ENCODE peak calls at places on chromosomes 4 and X, in seven cellular contexts. One of them, this sample, is unnamed.

GRCh38 chrX:72576161-72576896 is 3.7 kb upstream of the HDAC8 start:
- DNase-seq in activated T-cell treated with anti-CD3 and anti-CD28 coated beads for 48 hours: no peak
- DNase-seq in activated CD8-positive, alpha-beta T cell treated with anti-CD3 and anti-CD28 coated beads, Interleukin-2, amount 10 ng/mL, durations not matched to agents 7 days and 5 days: no peak
- DNase-seq in tibial nerve: peak
- DNase-seq in MCF 10A: peak
- DNase-seq in T1000: no peak
- DNase-seq in left cardiac atrium: no peak
- DNase-seq in this sample: no peak

GRCh38 chrX:40010550-40011364 is 87.0 kb downstream of the BCOR start:
- DNase-seq in T1000: no peak
- DNase-seq in left cardiac atrium: no peak
- DNase-seq in activated T-cell treated with anti-CD3 and anti-CD28 coated beads for 48 hours: no peak
- DNase-seq in activated CD8-positive, alpha-beta T cell treated with anti-CD3 and anti-CD28 coated beads, Interleukin-2, amount 10 ng/mL, durations not matched to agents 7 days and 5 days: peak
- DNase-seq in MCF 10A: no peak
- DNase-seq in tibial nerve: no peak
- DNase-seq in this sample: no peak

GRCh38 chr4:41719417-41719816 is 29.1 kb downstream of the PHOX2B start:
- DNase-seq in left cardiac atrium: no peak
- DNase-seq in T1000: no peak
- DNase-seq in activated T-cell treated with anti-CD3 and anti-CD28 coated beads for 48 hours: no peak
- DNase-seq in tibial nerve: no peak
- DNase-seq in MCF 10A: peak
- DNase-seq in activated CD8-positive, alpha-beta T cell treated with anti-CD3 and anti-CD28 coated beads, Interleukin-2, amount 10 ng/mL, durations not matched to agents 7 days and 5 days: no peak
- DNase-seq in this sample: no peak

GRCh38 chrX:10085223-10085622 is 71.6 kb upstream of the CLCN4 start:
- DNase-seq in T1000: no peak
- DNase-seq in left cardiac atrium: no peak
- DNase-seq in MCF 10A: peak
- DNase-seq in activated T-cell treated with anti-CD3 and anti-CD28 coated beads for 48 hours: no peak
- DNase-seq in tibial nerve: no peak
- DNase-seq in activated CD8-positive, alpha-beta T cell treated with anti-CD3 and anti-CD28 coated beads, Interleukin-2, amount 10 ng/mL, durations not matched to agents 7 days and 5 days: peak
- DNase-seq in this sample: no peak

GRCh38 chrX:70444326-70445196 is at the start of gene DLG3:
- DNase-seq in activated CD8-positive, alpha-beta T cell treated with anti-CD3 and anti-CD28 coated beads, Interleukin-2, amount 10 ng/mL, durations not matched to agents 7 days and 5 days: no peak
- DNase-seq in MCF 10A: peak
- DNase-seq in activated T-cell treated with anti-CD3 and anti-CD28 coated beads for 48 hours: no peak
- DNase-seq in left cardiac atrium: no peak
- DNase-seq in tibial nerve: no peak
- DNase-seq in T1000: peak
- DNase-seq in this sample: peak

GRCh38 chr4:88185916-88186315 is 27.5 kb upstream of the ABCG2 start:
- DNase-seq in activated CD8-positive, alpha-beta T cell treated with anti-CD3 and anti-CD28 coated beads, Interleukin-2, amount 10 ng/mL, durations not matched to agents 7 days and 5 days: no peak
- DNase-seq in T1000: no peak
- DNase-seq in left cardiac atrium: no peak
- DNase-seq in MCF 10A: no peak
- DNase-seq in activated T-cell treated with anti-CD3 and anti-CD28 coated beads for 48 hours: no peak
- DNase-seq in tibial nerve: no peak
- DNase-seq in this sample: no peak

GRCh38 chr4:86587016-86587713 is 7.0 kb upstream of the PTPN13 start:
- DNase-seq in T1000: no peak
- DNase-seq in left cardiac atrium: no peak
- DNase-seq in MCF 10A: no peak
- DNase-seq in activated T-cell treated with anti-CD3 and anti-CD28 coated beads for 48 hours: no peak
- DNase-seq in activated CD8-positive, alpha-beta T cell treated with anti-CD3 and anti-CD28 coated beads, Interleukin-2, amount 10 ng/mL, durations not matched to agents 7 days and 5 days: no peak
- DNase-seq in tibial nerve: no peak
- DNase-seq in this sample: peak

GRCh38 chr4:99029852-99030251 is 34.3 kb downstream of the METAP1 start:
- DNase-seq in activated CD8-positive, alpha-beta T cell treated with anti-CD3 and anti-CD28 coated beads, Interleukin-2, amount 10 ng/mL, durations not matched to agents 7 days and 5 days: no peak
- DNase-seq in left cardiac atrium: no peak
- DNase-seq in tibial nerve: no peak
- DNase-seq in MCF 10A: no peak
- DNase-seq in activated T-cell treated with anti-CD3 and anti-CD28 coated beads for 48 hours: no peak
- DNase-seq in T1000: no peak
- DNase-seq in this sample: no peak

GRCh38 chrX:40318796-40319195 is 221.0 kb upstream of the BCOR start:
- DNase-seq in T1000: no peak
- DNase-seq in activated T-cell treated with anti-CD3 and anti-CD28 coated beads for 48 hours: no peak
- DNase-seq in left cardiac atrium: no peak
- DNase-seq in tibial nerve: no peak
- DNase-seq in MCF 10A: no peak
- DNase-seq in activated CD8-positive, alpha-beta T cell treated with anti-CD3 and anti-CD28 coated beads, Interleukin-2, amount 10 ng/mL, durations not matched to agents 7 days and 5 days: no peak
- DNase-seq in this sample: no peak

GRCh38 chrX:41142130-41142529 is 56.9 kb downstream of the USP9X start:
- DNase-seq in activated CD8-positive, alpha-beta T cell treated with anti-CD3 and anti-CD28 coated beads, Interleukin-2, amount 10 ng/mL, durations not matched to agents 7 days and 5 days: no peak
- DNase-seq in tibial nerve: no peak
- DNase-seq in MCF 10A: peak
- DNase-seq in activated T-cell treated with anti-CD3 and anti-CD28 coated beads for 48 hours: no peak
- DNase-seq in T1000: no peak
- DNase-seq in left cardiac atrium: no peak
- DNase-seq in this sample: no peak

GRCh38 chr4:134691915-134692314 is 490.3 kb upstream of the PABPC4L start:
- DNase-seq in activated CD8-positive, alpha-beta T cell treated with anti-CD3 and anti-CD28 coated beads, Interleukin-2, amount 10 ng/mL, durations not matched to agents 7 days and 5 days: no peak
- DNase-seq in tibial nerve: no peak
- DNase-seq in T1000: no peak
- DNase-seq in activated T-cell treated with anti-CD3 and anti-CD28 coated beads for 48 hours: no peak
- DNase-seq in MCF 10A: no peak
- DNase-seq in left cardiac atrium: no peak
- DNase-seq in this sample: no peak

GRCh38 chr4:155134136-155134535 is 74.3 kb upstream of the NPY2R start:
- DNase-seq in activated CD8-positive, alpha-beta T cell treated with anti-CD3 and anti-CD28 coated beads, Interleukin-2, amount 10 ng/mL, durations not matched to agents 7 days and 5 days: no peak
- DNase-seq in tibial nerve: no peak
- DNase-seq in activated T-cell treated with anti-CD3 and anti-CD28 coated beads for 48 hours: no peak
- DNase-seq in left cardiac atrium: no peak
- DNase-seq in MCF 10A: no peak
- DNase-seq in T1000: no peak
- DNase-seq in this sample: no peak

GRCh38 chrX:153689654-153690465 is 2.1 kb downstream of the SLC6A8 start:
- DNase-seq in tibial nerve: no peak
- DNase-seq in activated T-cell treated with anti-CD3 and anti-CD28 coated beads for 48 hours: no peak
- DNase-seq in left cardiac atrium: no peak
- DNase-seq in activated CD8-positive, alpha-beta T cell treated with anti-CD3 and anti-CD28 coated beads, Interleukin-2, amount 10 ng/mL, durations not matched to agents 7 days and 5 days: no peak
- DNase-seq in MCF 10A: peak
- DNase-seq in T1000: no peak
- DNase-seq in this sample: no peak

GRCh38 chrX:67342138-67342537 is 201.7 kb upstream of the AR start:
- DNase-seq in activated CD8-positive, alpha-beta T cell treated with anti-CD3 and anti-CD28 coated beads, Interleukin-2, amount 10 ng/mL, durations not matched to agents 7 days and 5 days: no peak
- DNase-seq in T1000: no peak
- DNase-seq in activated T-cell treated with anti-CD3 and anti-CD28 coated beads for 48 hours: no peak
- DNase-seq in left cardiac atrium: no peak
- DNase-seq in tibial nerve: no peak
- DNase-seq in MCF 10A: no peak
- DNase-seq in this sample: no peak

GRCh38 chr4:78691971-78692814 is 84.0 kb upstream of the BMP2K start:
- DNase-seq in T1000: no peak
- DNase-seq in activated T-cell treated with anti-CD3 and anti-CD28 coated beads for 48 hours: no peak
- DNase-seq in activated CD8-positive, alpha-beta T cell treated with anti-CD3 and anti-CD28 coated beads, Interleukin-2, amount 10 ng/mL, durations not matched to agents 7 days and 5 days: no peak
- DNase-seq in MCF 10A: no peak
- DNase-seq in tibial nerve: no peak
- DNase-seq in left cardiac atrium: no peak
- DNase-seq in this sample: peak

GRCh38 chr4:80197132-80197573 is at the start of gene PRDM8:
- DNase-seq in activated CD8-positive, alpha-beta T cell treated with anti-CD3 and anti-CD28 coated beads, Interleukin-2, amount 10 ng/mL, durations not matched to agents 7 days and 5 days: no peak
- DNase-seq in T1000: no peak
- DNase-seq in tibial nerve: no peak
- DNase-seq in MCF 10A: no peak
- DNase-seq in activated T-cell treated with anti-CD3 and anti-CD28 coated beads for 48 hours: no peak
- DNase-seq in left cardiac atrium: no peak
- DNase-seq in this sample: no peak

GRCh38 chr4:45241976-45242375 is 515.6 kb upstream of the GNPDA2 start:
- DNase-seq in tibial nerve: no peak
- DNase-seq in MCF 10A: peak
- DNase-seq in activated CD8-positive, alpha-beta T cell treated with anti-CD3 and anti-CD28 coated beads, Interleukin-2, amount 10 ng/mL, durations not matched to agents 7 days and 5 days: no peak
- DNase-seq in T1000: no peak
- DNase-seq in activated T-cell treated with anti-CD3 and anti-CD28 coated beads for 48 hours: no peak
- DNase-seq in left cardiac atrium: no peak
- DNase-seq in this sample: no peak

GRCh38 chr4:17694552-17694951 is 80.1 kb downstream of the MED28 start:
- DNase-seq in activated CD8-positive, alpha-beta T cell treated with anti-CD3 and anti-CD28 coated beads, Interleukin-2, amount 10 ng/mL, durations not matched to agents 7 days and 5 days: no peak
- DNase-seq in activated T-cell treated with anti-CD3 and anti-CD28 coated beads for 48 hours: no peak
- DNase-seq in MCF 10A: no peak
- DNase-seq in T1000: no peak
- DNase-seq in tibial nerve: no peak
- DNase-seq in left cardiac atrium: no peak
- DNase-seq in this sample: no peak

GRCh38 chr4:120331486-120332281 is 265.0 kb upstream of the MAD2L1 start:
- DNase-seq in left cardiac atrium: no peak
- DNase-seq in tibial nerve: no peak
- DNase-seq in activated T-cell treated with anti-CD3 and anti-CD28 coated beads for 48 hours: no peak
- DNase-seq in MCF 10A: peak
- DNase-seq in T1000: no peak
- DNase-seq in activated CD8-positive, alpha-beta T cell treated with anti-CD3 and anti-CD28 coated beads, Interleukin-2, amount 10 ng/mL, durations not matched to agents 7 days and 5 days: no peak
- DNase-seq in this sample: no peak

GRCh38 chr4:18214656-18215055 is 193.1 kb upstream of the LCORL start:
- DNase-seq in tibial nerve: no peak
- DNase-seq in MCF 10A: peak
- DNase-seq in T1000: no peak
- DNase-seq in activated T-cell treated with anti-CD3 and anti-CD28 coated beads for 48 hours: no peak
- DNase-seq in activated CD8-positive, alpha-beta T cell treated with anti-CD3 and anti-CD28 coated beads, Interleukin-2, amount 10 ng/mL, durations not matched to agents 7 days and 5 days: no peak
- DNase-seq in left cardiac atrium: no peak
- DNase-seq in this sample: peak

GRCh38 chr4:114598191-114599121 is at the start of gene UGT8:
- DNase-seq in left cardiac atrium: peak
- DNase-seq in activated CD8-positive, alpha-beta T cell treated with anti-CD3 and anti-CD28 coated beads, Interleukin-2, amount 10 ng/mL, durations not matched to agents 7 days and 5 days: peak
- DNase-seq in T1000: peak
- DNase-seq in tibial nerve: no peak
- DNase-seq in MCF 10A: peak
- DNase-seq in activated T-cell treated with anti-CD3 and anti-CD28 coated beads for 48 hours: peak
- DNase-seq in this sample: peak

GRCh38 chr4:43132010-43132582 is 239.6 kb downstream of the GRXCR1 start:
- DNase-seq in activated CD8-positive, alpha-beta T cell treated with anti-CD3 and anti-CD28 coated beads, Interleukin-2, amount 10 ng/mL, durations not matched to agents 7 days and 5 days: peak
- DNase-seq in T1000: peak
- DNase-seq in left cardiac atrium: peak
- DNase-seq in tibial nerve: no peak
- DNase-seq in MCF 10A: peak
- DNase-seq in activated T-cell treated with anti-CD3 and anti-CD28 coated beads for 48 hours: peak
- DNase-seq in this sample: peak

GRCh38 chr4:184553891-184554290 is 79.5 kb upstream of the IRF2 start:
- DNase-seq in MCF 10A: no peak
- DNase-seq in left cardiac atrium: no peak
- DNase-seq in tibial nerve: no peak
- DNase-seq in T1000: no peak
- DNase-seq in activated T-cell treated with anti-CD3 and anti-CD28 coated beads for 48 hours: no peak
- DNase-seq in activated CD8-positive, alpha-beta T cell treated with anti-CD3 and anti-CD28 coated beads, Interleukin-2, amount 10 ng/mL, durations not matched to agents 7 days and 5 days: no peak
- DNase-seq in this sample: no peak

GRCh38 chr4:91283726-91284125 is 1020.0 kb upstream of the GRID2 start:
- DNase-seq in MCF 10A: no peak
- DNase-seq in activated CD8-positive, alpha-beta T cell treated with anti-CD3 and anti-CD28 coated beads, Interleukin-2, amount 10 ng/mL, durations not matched to agents 7 days and 5 days: no peak
- DNase-seq in T1000: no peak
- DNase-seq in tibial nerve: no peak
- DNase-seq in activated T-cell treated with anti-CD3 and anti-CD28 coated beads for 48 hours: no peak
- DNase-seq in left cardiac atrium: no peak
- DNase-seq in this sample: no peak

GRCh38 chr4:7161721-7162214 is 30.6 kb upstream of the SORCS2 start:
- DNase-seq in activated CD8-positive, alpha-beta T cell treated with anti-CD3 and anti-CD28 coated beads, Interleukin-2, amount 10 ng/mL, durations not matched to agents 7 days and 5 days: no peak
- DNase-seq in tibial nerve: peak
- DNase-seq in activated T-cell treated with anti-CD3 and anti-CD28 coated beads for 48 hours: no peak
- DNase-seq in MCF 10A: no peak
- DNase-seq in left cardiac atrium: no peak
- DNase-seq in T1000: no peak
- DNase-seq in this sample: no peak

GRCh38 chrX:52346462-52347165 is 22.2 kb upstream of the XAGE2 start:
- DNase-seq in activated CD8-positive, alpha-beta T cell treated with anti-CD3 and anti-CD28 coated beads, Interleukin-2, amount 10 ng/mL, durations not matched to agents 7 days and 5 days: no peak
- DNase-seq in T1000: peak
- DNase-seq in MCF 10A: peak
- DNase-seq in activated T-cell treated with anti-CD3 and anti-CD28 coated beads for 48 hours: peak
- DNase-seq in tibial nerve: no peak
- DNase-seq in left cardiac atrium: no peak
- DNase-seq in this sample: no peak

GRCh38 chr4:140851032-140851636 is 94.9 kb upstream of the TBC1D9 start:
- DNase-seq in left cardiac atrium: no peak
- DNase-seq in tibial nerve: peak
- DNase-seq in activated CD8-positive, alpha-beta T cell treated with anti-CD3 and anti-CD28 coated beads, Interleukin-2, amount 10 ng/mL, durations not matched to agents 7 days and 5 days: peak
- DNase-seq in MCF 10A: peak
- DNase-seq in T1000: peak
- DNase-seq in activated T-cell treated with anti-CD3 and anti-CD28 coated beads for 48 hours: no peak
- DNase-seq in this sample: peak

GRCh38 chr4:47122592-47123291 is 91.4 kb downstream of the GABRB1 start:
- DNase-seq in left cardiac atrium: peak
- DNase-seq in MCF 10A: peak
- DNase-seq in activated T-cell treated with anti-CD3 and anti-CD28 coated beads for 48 hours: peak
- DNase-seq in activated CD8-positive, alpha-beta T cell treated with anti-CD3 and anti-CD28 coated beads, Interleukin-2, amount 10 ng/mL, durations not matched to agents 7 days and 5 days: peak
- DNase-seq in T1000: peak
- DNase-seq in tibial nerve: peak
- DNase-seq in this sample: peak

GRCh38 chr4:53916431-53916889 is 147.9 kb downstream of the CHIC2 start:
- DNase-seq in T1000: no peak
- DNase-seq in activated T-cell treated with anti-CD3 and anti-CD28 coated beads for 48 hours: no peak
- DNase-seq in left cardiac atrium: no peak
- DNase-seq in tibial nerve: no peak
- DNase-seq in MCF 10A: peak
- DNase-seq in activated CD8-positive, alpha-beta T cell treated with anti-CD3 and anti-CD28 coated beads, Interleukin-2, amount 10 ng/mL, durations not matched to agents 7 days and 5 days: no peak
- DNase-seq in this sample: no peak

GRCh38 chr4:52983563-52984303 is 121.6 kb downstream of the RASL11B start:
- DNase-seq in MCF 10A: peak
- DNase-seq in tibial nerve: peak
- DNase-seq in activated CD8-positive, alpha-beta T cell treated with anti-CD3 and anti-CD28 coated beads, Interleukin-2, amount 10 ng/mL, durations not matched to agents 7 days and 5 days: peak
- DNase-seq in T1000: no peak
- DNase-seq in activated T-cell treated with anti-CD3 and anti-CD28 coated beads for 48 hours: no peak
- DNase-seq in left cardiac atrium: no peak
- DNase-seq in this sample: peak

GRCh38 chrX:132463411-132463810 is 25.4 kb downstream of the MBNL3 start:
- DNase-seq in MCF 10A: peak
- DNase-seq in left cardiac atrium: no peak
- DNase-seq in activated CD8-positive, alpha-beta T cell treated with anti-CD3 and anti-CD28 coated beads, Interleukin-2, amount 10 ng/mL, durations not matched to agents 7 days and 5 days: peak
- DNase-seq in T1000: no peak
- DNase-seq in activated T-cell treated with anti-CD3 and anti-CD28 coated beads for 48 hours: no peak
- DNase-seq in tibial nerve: no peak
- DNase-seq in this sample: peak

This sample was measured in hepatocyte.